ENCODE peak calls at places on chromosome 21, in eight cellular contexts. One of them, this sample, is unnamed.

GRCh38 chr21:31606081-31606874 is 53.2 kb upstream of the SOD1 start:
- DNase-seq in SK-N-SH: no peak
- DNase-seq in H1: no peak
- DNase-seq in A549: no peak
- DNase-seq in HCT116: no peak
- DNase-seq in endothelial cell of umbilical vein: no peak
- DNase-seq in K562: no peak
- DNase-seq in GM12878: no peak
- DNase-seq in this sample: no peak

GRCh38 chr21:41509206-41509496 is 1.2 kb upstream of the TMPRSS2 start:
- DNase-seq in SK-N-SH: no peak
- DNase-seq in H1: no peak
- DNase-seq in A549: no peak
- DNase-seq in HCT116: no peak
- DNase-seq in endothelial cell of umbilical vein: no peak
- DNase-seq in K562: no peak
- DNase-seq in GM12878: no peak
- DNase-seq in this sample: no peak

GRCh38 chr21:16913010-16913409 is 599.8 kb upstream of the CXADR start:
- DNase-seq in SK-N-SH: peak; percentile 3
- DNase-seq in H1: no peak
- DNase-seq in A549: peak; percentile 4
- DNase-seq in HCT116: no peak
- DNase-seq in endothelial cell of umbilical vein: no peak
- DNase-seq in K562: no peak
- DNase-seq in GM12878: no peak
- DNase-seq in this sample: no peak

GRCh38 chr21:15775291-15775690 is 45.5 kb downstream of the USP25 start:
- DNase-seq in SK-N-SH: no peak
- DNase-seq in H1: no peak
- DNase-seq in A549: no peak
- DNase-seq in HCT116: no peak
- DNase-seq in endothelial cell of umbilical vein: no peak
- DNase-seq in K562: no peak
- DNase-seq in GM12878: no peak
- DNase-seq in this sample: no peak

GRCh38 chr21:26093094-26093493 is 77.5 kb downstream of the APP start:
- DNase-seq in SK-N-SH: no peak
- DNase-seq in H1: no peak
- DNase-seq in A549: no peak
- DNase-seq in HCT116: no peak
- DNase-seq in endothelial cell of umbilical vein: no peak
- DNase-seq in K562: no peak
- DNase-seq in GM12878: no peak
- DNase-seq in this sample: no peak

GRCh38 chr21:39852021-39852721 is 15.1 kb upstream of the PCP4 start:
- DNase-seq in SK-N-SH: no peak
- DNase-seq in H1: no peak
- DNase-seq in A549: no peak
- DNase-seq in HCT116: no peak
- DNase-seq in endothelial cell of umbilical vein: no peak
- DNase-seq in K562: no peak
- DNase-seq in GM12878: no peak
- DNase-seq in this sample: no peak

GRCh38 chr21:32648165-32648564 is 36.0 kb upstream of the CFAP298 start:
- DNase-seq in SK-N-SH: no peak
- DNase-seq in H1: no peak
- DNase-seq in A549: no peak
- DNase-seq in HCT116: no peak
- DNase-seq in endothelial cell of umbilical vein: no peak
- DNase-seq in K562: no peak
- DNase-seq in GM12878: no peak
- DNase-seq in this sample: no peak

GRCh38 chr21:42262826-42263225 is 43.9 kb downstream of the ABCG1 start:
- DNase-seq in SK-N-SH: peak; percentile 45
- DNase-seq in H1: no peak
- DNase-seq in A549: peak; percentile 14
- DNase-seq in HCT116: no peak
- DNase-seq in endothelial cell of umbilical vein: peak; percentile 84
- DNase-seq in K562: no peak
- DNase-seq in GM12878: no peak
- DNase-seq in this sample: no peak

GRCh38 chr21:37149411-37149810 is 76.4 kb downstream of the TTC3 start:
- DNase-seq in SK-N-SH: no peak
- DNase-seq in H1: no peak
- DNase-seq in A549: no peak
- DNase-seq in HCT116: no peak
- DNase-seq in endothelial cell of umbilical vein: peak; percentile 37
- DNase-seq in K562: no peak
- DNase-seq in GM12878: no peak
- DNase-seq in this sample: no peak

GRCh38 chr21:37145635-37146111 is 72.6 kb downstream of the TTC3 start:
- DNase-seq in SK-N-SH: no peak
- DNase-seq in H1: no peak
- DNase-seq in A549: no peak
- DNase-seq in HCT116: peak; percentile 19
- DNase-seq in endothelial cell of umbilical vein: no peak
- DNase-seq in K562: no peak
- DNase-seq in GM12878: no peak
- DNase-seq in this sample: peak; percentile 7

DNA sequence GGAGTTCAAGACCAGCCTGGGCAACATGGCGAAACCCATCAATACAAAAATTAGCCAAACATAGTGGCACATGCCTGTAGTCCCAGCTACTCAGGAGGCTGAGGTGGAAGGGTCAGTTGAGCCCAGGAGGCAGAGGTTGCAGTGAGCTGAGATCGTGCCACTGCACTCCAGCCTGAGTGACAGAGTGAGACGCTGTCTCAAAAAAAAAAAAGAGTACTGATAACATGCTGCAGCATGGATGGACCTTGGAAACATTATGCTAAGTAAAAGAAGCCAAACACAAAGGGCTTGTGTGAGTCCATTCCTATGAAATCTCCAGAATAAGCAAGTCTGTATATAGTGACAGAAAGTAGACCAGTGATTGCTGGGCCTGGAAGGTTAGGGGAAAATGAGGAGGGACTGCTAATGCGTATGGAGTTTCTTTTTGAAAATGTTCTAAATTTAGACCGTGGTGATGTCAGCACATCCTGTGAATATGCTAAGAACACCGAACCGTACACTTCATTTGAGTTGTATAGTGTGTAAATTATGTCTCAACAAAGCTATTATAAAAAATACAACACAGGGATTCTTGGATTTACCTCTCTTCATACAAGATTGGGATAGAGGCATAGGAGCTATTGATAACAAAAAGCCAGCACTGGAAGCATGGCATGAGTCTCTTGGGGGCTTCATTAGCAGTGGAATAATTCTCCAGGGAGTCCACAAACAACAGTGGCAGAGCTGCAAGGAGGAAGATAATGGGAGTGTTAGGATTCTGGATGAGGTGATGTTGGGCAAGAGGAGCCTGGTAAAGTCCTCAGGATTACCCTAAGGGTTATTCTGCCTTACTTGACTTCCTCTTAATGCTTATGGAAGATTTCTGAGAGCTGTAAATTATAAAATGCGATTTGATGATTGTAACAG is 73.5 kb downstream of the TTC3 start:
- DNase-seq in SK-N-SH: no peak
- DNase-seq in H1: no peak
- DNase-seq in A549: no peak
- DNase-seq in HCT116: no peak
- DNase-seq in endothelial cell of umbilical vein: no peak
- DNase-seq in K562: no peak
- DNase-seq in GM12878: no peak
- DNase-seq in this sample: no peak
- TF ChIP-seq MAX in SK-N-SH: no peak
- TF ChIP-seq MAX in H1: no peak
- TF ChIP-seq MAX in A549: no peak
- TF ChIP-seq MAX in HCT116: no peak
- TF ChIP-seq MAX in endothelial cell of umbilical vein: no peak
- TF ChIP-seq MAX in K562: peak; percentile 28
- TF ChIP-seq MAX in GM12878: no peak
- TF ChIP-seq MAX in this sample: no peak

GRCh38 chr21:44914176-44914874 is 6.4 kb downstream of the ITGB2 start:
- DNase-seq in SK-N-SH: no peak
- DNase-seq in H1: no peak
- DNase-seq in A549: no peak
- DNase-seq in HCT116: no peak
- DNase-seq in endothelial cell of umbilical vein: no peak
- DNase-seq in K562: no peak
- DNase-seq in GM12878: no peak
- DNase-seq in this sample: peak; percentile 90
- H3K4me3 ChIP-seq in SK-N-SH: no peak overlapping the region
- H3K4me3 ChIP-seq in H1: no peak overlapping the region
- H3K4me3 ChIP-seq in A549: no peak overlapping the region
- H3K4me3 ChIP-seq in HCT116: no peak overlapping the region
- H3K4me3 ChIP-seq in endothelial cell of umbilical vein: no peak overlapping the region
- H3K4me3 ChIP-seq in K562: no peak overlapping the region
- H3K4me3 ChIP-seq in GM12878: peak overlapping the region; percentile 29
- H3K4me3 ChIP-seq in this sample: no peak overlapping the region

GRCh38 chr21:28442624-28443023 is 550.1 kb downstream of the LTN1 start:
- DNase-seq in SK-N-SH: no peak
- DNase-seq in H1: no peak
- DNase-seq in A549: no peak
- DNase-seq in HCT116: no peak
- DNase-seq in endothelial cell of umbilical vein: no peak
- DNase-seq in K562: no peak
- DNase-seq in GM12878: no peak
- DNase-seq in this sample: no peak

GRCh38 chr21:28445081-28445830 is 547.4 kb downstream of the LTN1 start:
- DNase-seq in SK-N-SH: no peak
- DNase-seq in H1: no peak
- DNase-seq in A549: no peak
- DNase-seq in HCT116: no peak
- DNase-seq in endothelial cell of umbilical vein: no peak
- DNase-seq in K562: no peak
- DNase-seq in GM12878: no peak
- DNase-seq in this sample: no peak

GRCh38 chr21:28444567-28444966 is 548.1 kb downstream of the LTN1 start:
- DNase-seq in SK-N-SH: no peak
- DNase-seq in H1: no peak
- DNase-seq in A549: no peak
- DNase-seq in HCT116: no peak
- DNase-seq in endothelial cell of umbilical vein: no peak
- DNase-seq in K562: no peak
- DNase-seq in GM12878: no peak
- DNase-seq in this sample: no peak

GRCh38 chr21:28444131-28444530 is 548.5 kb downstream of the LTN1 start:
- DNase-seq in SK-N-SH: no peak
- DNase-seq in H1: no peak
- DNase-seq in A549: no peak
- DNase-seq in HCT116: no peak
- DNase-seq in endothelial cell of umbilical vein: no peak
- DNase-seq in K562: no peak
- DNase-seq in GM12878: no peak
- DNase-seq in this sample: no peak

DNA sequence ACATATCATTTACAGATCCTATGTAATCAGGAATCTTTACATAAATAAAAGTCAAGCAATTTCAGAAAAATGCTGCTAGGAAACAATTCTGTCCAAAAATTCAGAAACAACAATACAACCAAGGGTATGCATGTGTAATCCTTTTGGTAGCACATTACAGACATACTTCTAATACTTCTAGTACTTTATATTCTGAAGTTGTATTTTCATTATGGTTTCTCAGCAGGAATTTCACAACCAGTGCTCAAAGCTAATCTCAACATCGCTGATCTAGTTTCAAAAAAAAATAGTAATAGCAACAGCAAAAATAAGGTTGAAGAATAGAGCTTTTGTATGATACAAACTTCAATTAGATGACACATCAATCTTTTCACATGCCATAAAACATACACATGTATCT is 545.2 kb downstream of the LTN1 start:
- DNase-seq in SK-N-SH: no peak
- DNase-seq in H1: no peak
- DNase-seq in A549: no peak
- DNase-seq in HCT116: no peak
- DNase-seq in endothelial cell of umbilical vein: no peak
- DNase-seq in K562: no peak
- DNase-seq in GM12878: no peak
- DNase-seq in this sample: no peak
- TF ChIP-seq MAX in SK-N-SH: no peak
- TF ChIP-seq MAX in H1: no peak
- TF ChIP-seq MAX in A549: no peak
- TF ChIP-seq MAX in HCT116: no peak
- TF ChIP-seq MAX in endothelial cell of umbilical vein: no peak
- TF ChIP-seq MAX in K562: no peak
- TF ChIP-seq MAX in GM12878: no peak
- TF ChIP-seq MAX in this sample: no peak

GRCh38 chr21:46287541-46287940 is 1.4 kb downstream of the YBEY start:
- DNase-seq in SK-N-SH: no peak
- DNase-seq in H1: no peak
- DNase-seq in A549: no peak
- DNase-seq in HCT116: no peak
- DNase-seq in endothelial cell of umbilical vein: no peak
- DNase-seq in K562: no peak
- DNase-seq in GM12878: no peak
- DNase-seq in this sample: no peak
- H3K4me3 ChIP-seq in SK-N-SH: peak overlapping the region; percentile 77
- H3K4me3 ChIP-seq in H1: peak overlapping the region; percentile 55
- H3K4me3 ChIP-seq in A549: no peak overlapping the region
- H3K4me3 ChIP-seq in HCT116: peak overlapping the region; percentile 72
- H3K4me3 ChIP-seq in endothelial cell of umbilical vein: no peak overlapping the region
- H3K4me3 ChIP-seq in K562: peak overlapping the region; percentile 74
- H3K4me3 ChIP-seq in GM12878: peak overlapping the region; percentile 97
- H3K4me3 ChIP-seq in this sample: no peak overlapping the region